ENCODE peak calls at places on chromosomes 4 and X, in four cellular contexts. K is AG04450, O is heart left ventricle, F is neural progenitor cell. P is an unnamed sample. For H3K27me3, the result is how much of the 10 kb centered on the place peaks cover.

GRCh38 chr4:168059251-168059650 is 33.1 kb upstream of the ANXA10 start:
- DNase-seq in O (no peak), K (peak), F (no peak), P (no peak)

GRCh38 chr4:78661923-78662521 is 110.5 kb downstream of the ANXA3 start:
- DNase-seq in K (no peak), F (peak), O (no peak), P (no peak)

GRCh38 chr4:37641886-37642849 is 44.0 kb downstream of the RELL1 start:
- DNase-seq in K (no peak), O (no peak), F (no peak), P (no peak)

GRCh38 chr4:113394730-113395530 is 345.5 kb downstream of the ANK2 start:
- DNase-seq in F (peak), K (peak), O (no peak), P (peak)

GRCh38 chr4:138312536-138312911 is 70.4 kb upstream of the SLC7A11 start:
- DNase-seq in K (no peak), F (no peak), O (no peak), P (no peak)

GRCh38 chr4:663438-664428 is 10.3 kb downstream of the ATP5ME start:
- DNase-seq in K (no peak), F (peak), O (peak), P (no peak)

GRCh38 chrX:11214346-11215190 is 78.6 kb upstream of the AMELX start:
- DNase-seq in O (peak), F (no peak), K (no peak), P (no peak)

GRCh38 chr4:177494791-177495190 is 52.6 kb upstream of the AGA start:
- DNase-seq in F (no peak), K (no peak), O (no peak), P (no peak)

GRCh38 chr4:70559216-70559830 is 32.7 kb upstream of the AMBN start:
- DNase-seq in K (no peak), O (no peak), F (peak), P (no peak)

GRCh38 chr4:2442175-2442993 is 23.6 kb downstream of the CFAP99 start:
- DNase-seq in F (no peak), O (no peak), K (no peak), P (no peak)

GRCh38 chr4:143641406-143641805 is 59.1 kb downstream of the FREM3 start:
- DNase-seq in O (no peak), F (no peak), K (no peak), P (no peak)

GRCh38 chr4:6058531-6059374 is 40.5 kb upstream of the C4orf50 start:
- DNase-seq in K (no peak), O (no peak), F (no peak), P (no peak)

GRCh38 chr4:110195561-110196205 is 2.7 kb downstream of the ELOVL6 start:
- DNase-seq in K (no peak), F (no peak), O (no peak), P (no peak)

GRCh38 chrX:10158279-10158939 is 1.6 kb downstream of the CLCN4 start:
- DNase-seq in F (peak), K (no peak), O (no peak), P (no peak)

GRCh38 chr4:101191302-101192098 is 155.8 kb downstream of the PPP3CA start:
- DNase-seq in K (peak), O (peak), F (peak), P (peak)

GRCh38 chr4:139828966-139829662 is 163.5 kb downstream of the MGST2 start:
- DNase-seq in K (no peak), F (no peak), O (no peak), P (no peak)

GRCh38 chr4:17347445-17347844 is 164.4 kb downstream of the QDPR start:
- DNase-seq in K (no peak), O (no peak), F (peak), P (no peak)

GRCh38 chr4:55078987-55079386 is 46.4 kb downstream of the KDR start:
- DNase-seq in K (no peak), F (peak), O (peak), P (no peak)

GRCh38 chr4:24328711-24329110 is 255.6 kb downstream of the DHX15 start:
- DNase-seq in O (no peak), F (peak), K (no peak), P (no peak)

GRCh38 chr4:52299120-52299519 is 248.0 kb downstream of the SPATA18 start:
- DNase-seq in O (no peak), K (no peak), F (no peak), P (no peak)

GRCh38 chr4:151922306-151922705 is 161.5 kb upstream of the GATB start:
- DNase-seq in F (no peak), O (no peak), K (no peak), P (no peak)

GRCh38 chr4:65865489-65865888 is 195.2 kb upstream of the EPHA5 start:
- DNase-seq in K (no peak), O (no peak), F (peak), P (no peak)

GRCh38 chr4:19803406-19803805 is 448.3 kb upstream of the SLIT2 start:
- DNase-seq in K (no peak), F (no peak), O (no peak), P (no peak)

GRCh38 chr4:39497909-39498723 is 29.1 kb downstream of the UGDH start:
- DNase-seq in F (no peak), K (no peak), O (no peak), P (no peak)

GRCh38 chrX:122363112-122363511 is 821.0 kb upstream of the GRIA3 start:
- DNase-seq in F (no peak), O (no peak), K (no peak), P (no peak)

GRCh38 chr4:99437686-99438577 is 2.8 kb upstream of the ADH7 start:
- DNase-seq in K (no peak), O (no peak), F (no peak), P (no peak)

GRCh38 chrX:33183366-33183765 is 28.0 kb downstream of the DMD start:
- DNase-seq in K (peak), F (no peak), O (peak), P (no peak)

GRCh38 chr4:97984545-97985131 is 158.6 kb downstream of the STPG2 start:
- DNase-seq in F (peak), K (no peak), O (no peak), P (no peak)
- H3K4me3 ChIP-seq in F (no peak), K (no peak), O (no peak), P (no peak)

DNA sequence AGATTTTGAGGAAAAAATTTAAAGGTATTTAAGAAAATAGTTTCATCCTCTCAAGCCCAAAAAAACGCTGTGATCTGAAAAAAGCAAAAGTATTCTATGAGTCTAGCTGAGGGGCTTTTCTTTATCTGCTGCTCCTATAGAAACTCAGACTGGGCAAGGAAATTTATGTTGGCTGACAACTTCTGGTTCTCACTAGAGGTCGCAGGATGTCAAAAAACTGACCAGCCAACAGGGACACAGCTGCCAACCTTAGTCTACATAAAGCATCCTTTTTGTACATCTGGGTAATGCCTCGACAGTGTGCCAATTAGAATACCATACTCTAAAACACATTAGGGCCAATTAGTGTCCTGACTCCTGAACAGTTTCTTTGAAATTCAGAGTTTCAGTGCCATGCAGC is 8.8 kb upstream of the TLL1 start:
- DNase-seq in F (peak), O (no peak), K (no peak), P (no peak)
- TF ChIP-seq CTCF in F (peak), O (peak), K (no peak), P (no peak)

DNA sequence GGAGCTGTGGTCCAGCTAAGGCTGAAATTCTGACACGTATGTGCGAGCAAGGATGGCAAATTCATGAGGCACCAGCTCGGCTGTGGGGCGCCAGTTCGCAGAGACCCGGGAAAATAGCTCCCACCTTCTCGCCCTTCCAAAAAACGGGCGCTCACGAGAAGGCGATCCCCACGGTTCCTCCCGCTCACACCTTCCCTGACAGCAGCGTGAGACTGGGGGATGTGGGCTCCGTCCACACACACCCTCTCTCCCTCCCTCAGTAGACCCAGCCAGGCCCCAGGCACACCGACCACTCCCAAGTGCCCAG is 584 bp downstream of the GPC3 start:
- DNase-seq in K (no peak), F (no peak), O (no peak), P (no peak)
- H3K27me3 ChIP-seq in K (under half), F (under half), O (under half), P (under half)

DNA sequence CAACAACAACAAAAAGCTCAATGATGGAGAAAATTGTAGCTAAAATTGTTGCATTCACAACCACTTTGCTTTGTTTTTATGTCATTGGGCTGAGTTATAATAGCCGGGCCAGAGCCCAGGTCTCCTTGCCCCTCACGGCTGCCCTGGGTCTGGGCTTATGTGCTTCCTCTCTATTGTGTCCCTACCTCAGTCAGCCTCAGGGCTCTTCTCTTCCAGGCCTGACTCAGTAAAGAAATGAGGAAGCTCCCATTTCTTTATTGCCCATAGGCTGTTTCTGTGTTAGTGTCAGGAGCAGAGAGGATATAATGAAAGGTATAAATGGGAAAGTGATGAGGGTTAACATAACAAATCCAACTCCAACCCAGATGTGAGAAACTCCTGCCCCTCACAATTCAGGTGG is 18.0 kb downstream of the BST1 start:
- DNase-seq in O (no peak), F (no peak), K (no peak), P (no peak)
- H3K4me3 ChIP-seq in O (no peak), F (no peak), K (no peak), P (no peak)

GRCh38 chrX:129682979-129683378 is 28.2 kb upstream of the APLN start:
- DNase-seq in O (no peak), F (no peak), K (no peak), P (no peak)

GRCh38 chrX:129678881-129679195 is 24.1 kb upstream of the APLN start:
- DNase-seq in O (no peak), K (no peak), F (no peak), P (no peak)

GRCh38 chrX:129679856-129680255 is 25.1 kb upstream of the APLN start:
- DNase-seq in F (no peak), K (no peak), O (no peak), P (no peak)

GRCh38 chrX:129678176-129678880 is 23.6 kb upstream of the APLN start:
- DNase-seq in F (peak), O (peak), K (no peak), P (no peak)
- TF ChIP-seq CTCF in F (peak), O (peak), K (no peak), P (peak)